ENCODE peak calls at places on chromosomes 11 and 22, in nine cellular contexts. O is HFFc6; G is stimulated activated CD4-positive, alpha-beta T cell treated with anti-CD3 and anti-CD28 coated beads, Interleukin-4, amount 100 ng/mL, for 48 hours; K is M059J; I is SJCRH30; J is HTR-8/SVneo; U is neuronal stem cell; P is HS-27A; A is stimulated activated naive CD4-positive, alpha-beta T cell. L is an unnamed sample.

GRCh38 chr22:23204541-23205157 is 24.3 kb downstream of the BCR start:
- DNase-seq in I (no peak), U (no peak), A (no peak), P (no peak), G (no peak), K (no peak), O (no peak), J (no peak), L (no peak)

GRCh38 chr11:132910016-132910760 is 622.1 kb downstream of the OPCML start:
- DNase-seq in A (no peak), G (no peak), K (no peak), J (no peak), I (no peak), O (no peak), P (no peak), U (no peak), L (no peak)

GRCh38 chr22:22185844-22186499 is 58.6 kb upstream of the VPREB1 start:
- DNase-seq in U (no peak), O (no peak), G (no peak), K (no peak), P (no peak), I (no peak), A (no peak), J (no peak), L (no peak)

GRCh38 chr11:123677510-123677909 is 23.1 kb upstream of the SCN3B start:
- DNase-seq in I (no peak), P (no peak), G (no peak), K (no peak), U (no peak), O (no peak), J (no peak), A (no peak), L (no peak)

GRCh38 chr11:122205036-122205435 is 89.0 kb upstream of the BLID start:
- DNase-seq in G (no peak), I (no peak), A (no peak), J (no peak), U (no peak), P (no peak), K (no peak), O (no peak), L (no peak)

GRCh38 chr22:22219140-22219996 is 25.2 kb upstream of the VPREB1 start:
- DNase-seq in P (no peak), O (no peak), J (no peak), A (no peak), I (no peak), U (no peak), G (no peak), K (no peak), L (no peak)

GRCh38 chr22:23038334-23038642 is 32.0 kb upstream of the GNAZ start:
- DNase-seq in I (no peak), P (no peak), O (no peak), J (no peak), A (no peak), K (no peak), U (no peak), G (no peak), L (no peak)

GRCh38 chr11:45930031-45930794 is 7.8 kb downstream of the LARGE2 start:
- DNase-seq in O (no peak), A (no peak), J (no peak), G (no peak), U (no peak), I (peak), K (no peak), P (no peak), L (no peak)

GRCh38 chr11:81987829-81988472 is 745.7 kb downstream of the FAM181B start:
- DNase-seq in U (no peak), J (no peak), O (no peak), P (no peak), A (no peak), G (no peak), K (peak), I (no peak), L (no peak)

GRCh38 chr11:124441519-124441918 is 4.0 kb downstream of the OR8B8 start:
- DNase-seq in U (no peak), P (no peak), J (no peak), G (no peak), K (no peak), I (no peak), A (no peak), O (no peak), L (no peak)

GRCh38 chr11:10807629-10808552 is 835 bp downstream of the EIF4G2 start:
- DNase-seq in G (peak), K (peak), J (no peak), A (peak), P (no peak), O (peak), I (peak), U (peak), L (peak)

GRCh38 chr11:60862171-60862570 is 5.2 kb upstream of the ZP1 start:
- DNase-seq in A (no peak), O (no peak), J (no peak), I (no peak), P (no peak), G (no peak), U (no peak), K (no peak), L (no peak)

GRCh38 chr11:4797212-4797611 is 7.0 kb downstream of the OR52R1 start:
- DNase-seq in U (no peak), A (no peak), O (no peak), K (no peak), I (no peak), J (no peak), G (no peak), P (no peak), L (no peak)

GRCh38 chr22:36933629-36934028 is 20.2 kb downstream of the CSF2RB start:
- DNase-seq in I (no peak), K (no peak), G (no peak), A (no peak), U (no peak), O (no peak), J (no peak), P (no peak), L (no peak)

GRCh38 chr11:77136074-77136473 is 8.0 kb downstream of the MYO7A start:
- DNase-seq in P (no peak), J (peak), G (no peak), U (no peak), A (no peak), K (peak), I (no peak), O (peak), L (peak)

GRCh38 chr11:91819743-91820142 is 404.9 kb upstream of the FAT3 start:
- DNase-seq in P (no peak), A (no peak), I (no peak), O (no peak), U (no peak), K (no peak), J (no peak), G (no peak), L (no peak)

GRCh38 chr11:112280268-112281126 is 19.8 kb upstream of the PLET1 start:
- DNase-seq in O (peak), J (peak), G (peak), P (peak), A (peak), U (peak), K (peak), I (peak), L (peak)

GRCh38 chr11:122977455-122978302 is 4.0 kb downstream of the BSX start:
- DNase-seq in K (no peak), O (no peak), A (no peak), J (no peak), U (peak), I (no peak), G (no peak), P (no peak), L (no peak)

GRCh38 chr11:69542314-69543168 is 61.1 kb downstream of the LINC01488 start:
- DNase-seq in G (no peak), P (no peak), O (no peak), J (no peak), K (peak), A (no peak), I (no peak), U (no peak), L (no peak)

GRCh38 chr11:86341382-86341781 is 33.3 kb upstream of the CCDC81 start:
- DNase-seq in P (no peak), G (no peak), J (no peak), K (no peak), U (no peak), O (no peak), A (no peak), I (no peak), L (peak)

GRCh38 chr11:72684236-72684912 is 10.2 kb upstream of the PDE2A start:
- DNase-seq in J (peak), K (peak), A (peak), U (no peak), I (peak), G (peak), P (peak), O (peak), L (peak)

GRCh38 chr22:25397616-25398015 is 166.9 kb upstream of the GRK3 start:
- DNase-seq in G (no peak), U (no peak), J (no peak), K (no peak), O (no peak), I (no peak), A (no peak), P (no peak), L (no peak)

GRCh38 chr11:129605815-129606214 is 209.8 kb upstream of the TMEM45B start:
- DNase-seq in K (no peak), I (no peak), G (no peak), J (no peak), O (no peak), P (no peak), A (no peak), U (no peak), L (no peak)

GRCh38 chr11:124618863-124619262 is 3.8 kb upstream of the TBRG1 start:
- DNase-seq in P (no peak), G (no peak), U (no peak), O (no peak), J (no peak), A (no peak), I (no peak), K (no peak), L (no peak)

L was measured in HCEC 1CT.